ENCODE peak calls at places on chromosomes 3 and 15, in seven cellular contexts. R is fibroblast of mammary gland; Q is CD8-positive, alpha-beta T cell; H is HTR-8/SVneo; P is cardiac septum; K is NCI-H524; D is NCI-H1417. S is an unnamed sample.

GRCh38 chr3:134179508-134179907 is 71.2 kb downstream of the RYK start:
- DNase-seq in D (no peak), K (no peak), H (no peak), Q (no peak), P (no peak), R (no peak), S (no peak)

GRCh38 chr3:188834349-188834748 is 337.4 kb upstream of the TPRG1 start:
- DNase-seq in P (no peak), R (no peak), D (no peak), H (no peak), K (no peak), Q (no peak), S (no peak)

GRCh38 chr3:13868844-13869724 is 10.8 kb downstream of the WNT7A start:
- DNase-seq in K (no peak), R (no peak), H (no peak), D (no peak), P (no peak), Q (no peak), S (no peak)

GRCh38 chr3:32176989-32177701 is 61.3 kb upstream of the CMTM8 start:
- DNase-seq in K (peak), H (peak), P (no peak), D (peak), R (peak), Q (peak), S (peak)

GRCh38 chr3:56366641-56366984 is 101.7 kb downstream of the ERC2 start:
- DNase-seq in H (no peak), P (no peak), K (no peak), D (no peak), R (no peak), Q (no peak), S (no peak)

GRCh38 chr3:123755508-123755907 is 128.6 kb downstream of the MYLK start:
- DNase-seq in Q (no peak), K (no peak), H (no peak), R (no peak), P (no peak), D (no peak), S (no peak)

GRCh38 chr3:70108072-70108471 is 108.5 kb downstream of the SAMMSON start:
- DNase-seq in D (no peak), R (peak), K (peak), H (no peak), Q (no peak), P (no peak), S (no peak)

GRCh38 chr15:77611767-77612166 is 20.9 kb downstream of the LINGO1 start:
- DNase-seq in Q (no peak), P (no peak), K (no peak), D (no peak), R (no peak), H (no peak), S (no peak)

GRCh38 chr3:151625057-151625456 is 108.7 kb upstream of the AADACL2 start:
- DNase-seq in H (no peak), K (no peak), P (no peak), R (no peak), Q (no peak), D (no peak), S (no peak)

GRCh38 chr3:37041546-37042195 is 48.4 kb downstream of the MLH1 start:
- DNase-seq in R (peak), K (no peak), Q (no peak), H (no peak), D (no peak), P (no peak), S (no peak)

GRCh38 chr15:34721802-34722795 is 32.7 kb downstream of the GJD2 start:
- DNase-seq in R (peak), Q (no peak), K (peak), H (peak), P (peak), D (peak), S (no peak)

GRCh38 chr3:10986592-10986991 is 6.0 kb upstream of the SLC6A1 start:
- DNase-seq in Q (no peak), P (no peak), R (no peak), H (no peak), D (no peak), K (no peak), S (no peak)

GRCh38 chr3:4355401-4356224 is 52.4 kb downstream of the SETMAR start:
- DNase-seq in P (no peak), Q (no peak), K (no peak), R (no peak), H (no peak), D (no peak), S (peak)

GRCh38 chr15:76979331-76979925 is 15.5 kb upstream of the PSTPIP1 start:
- DNase-seq in K (no peak), P (no peak), R (no peak), D (no peak), H (no peak), Q (no peak), S (no peak)

GRCh38 chr3:125125822-125126245 is 70.0 kb upstream of the HEG1 start:
- DNase-seq in Q (no peak), K (no peak), R (peak), P (no peak), H (peak), D (no peak), S (no peak)

GRCh38 chr3:101850327-101851048 is 1.2 kb downstream of the NFKBIZ start:
- DNase-seq in D (peak), R (peak), Q (peak), P (no peak), H (no peak), K (peak), S (no peak)

GRCh38 chr15:28913171-28913765 is 27.5 kb downstream of the APBA2 start:
- DNase-seq in P (peak), D (no peak), R (no peak), Q (no peak), K (peak), H (peak), S (no peak)

GRCh38 chr3:31210068-31210650 is 315.7 kb upstream of the GADL1 start:
- DNase-seq in Q (no peak), P (no peak), R (no peak), H (no peak), K (no peak), D (no peak), S (no peak)

GRCh38 chr15:66777596-66778313 is 75.7 kb downstream of the SMAD6 start:
- DNase-seq in K (no peak), P (no peak), R (no peak), H (no peak), D (no peak), Q (no peak), S (no peak)

GRCh38 chr3:78736863-78737262 is 1030.9 kb downstream of the ROBO1 start:
- DNase-seq in D (no peak), Q (no peak), R (peak), K (no peak), H (no peak), P (no peak), S (no peak)

GRCh38 chr3:185397676-185398075 is 34.7 kb downstream of the MAP3K13 start:
- DNase-seq in P (no peak), D (no peak), R (no peak), H (no peak), K (peak), Q (no peak), S (no peak)

GRCh38 chr15:55799287-55800212 is 56.6 kb upstream of the PRTG start:
- DNase-seq in R (peak), P (no peak), D (peak), Q (no peak), H (peak), K (peak), S (peak)

GRCh38 chr15:80999623-81000036 is 1.1 kb upstream of the TLNRD1 start:
- DNase-seq in P (no peak), R (no peak), D (no peak), K (no peak), Q (peak), H (no peak), S (no peak)

GRCh38 chr15:39874890-39875549 is 45.0 kb downstream of the GPR176 start:
- DNase-seq in H (peak), Q (no peak), P (no peak), R (peak), D (peak), K (peak), S (peak)

GRCh38 chr3:58109752-58110151 is 101.0 kb downstream of the DNASE1L3 start:
- DNase-seq in H (no peak), Q (no peak), D (no peak), R (no peak), P (no peak), K (no peak), S (no peak)

GRCh38 chr3:49602877-49603411 is 48.7 kb downstream of the BSN start:
- DNase-seq in Q (peak), D (no peak), K (no peak), P (no peak), H (no peak), R (no peak), S (no peak)

GRCh38 chr3:150407051-150407817 is 864 bp upstream of the TSC22D2 start:
- DNase-seq in R (peak), Q (no peak), P (no peak), H (no peak), D (peak), K (no peak), S (no peak)

GRCh38 chr3:175274056-175274455 is 414.9 kb downstream of the NAALADL2 start:
- DNase-seq in R (no peak), P (no peak), D (no peak), K (peak), Q (no peak), H (no peak), S (peak)

GRCh38 chr3:59386165-59386564 is 336.3 kb upstream of the CFAP20DC start:
- DNase-seq in K (no peak), R (no peak), D (no peak), H (no peak), Q (no peak), P (no peak), S (no peak)

GRCh38 chr3:152127058-152127457 is 141.7 kb upstream of the MBNL1 start:
- DNase-seq in Q (no peak), K (no peak), H (no peak), D (no peak), P (no peak), R (peak), S (no peak)

GRCh38 chr15:73273181-73274002 is 95.4 kb downstream of the HCN4 start:
- DNase-seq in D (peak), P (no peak), H (peak), R (peak), Q (peak), K (peak), S (peak)

GRCh38 chr15:96497951-96498350 is 167.5 kb downstream of the NR2F2 start:
- DNase-seq in D (no peak), P (no peak), R (peak), K (no peak), Q (no peak), H (no peak), S (peak)

GRCh38 chr3:125322166-125322565 is 53.0 kb downstream of the ZNF148 start:
- DNase-seq in H (peak), K (peak), R (peak), P (no peak), D (no peak), Q (no peak), S (peak)

GRCh38 chr3:169402667-169403360 is 260.7 kb downstream of the MECOM start:
- DNase-seq in K (no peak), Q (no peak), H (no peak), D (no peak), R (no peak), P (no peak), S (no peak)

GRCh38 chr15:31390029-31390428 is 63.4 kb downstream of the KLF13 start:
- DNase-seq in H (no peak), R (no peak), Q (peak), K (no peak), D (no peak), P (no peak), S (no peak)

GRCh38 chr3:8441969-8442559 is 59.6 kb upstream of the LMCD1 start:
- DNase-seq in P (no peak), Q (no peak), H (peak), R (peak), K (peak), D (peak), S (peak)

GRCh38 chr3:20930034-20930433 is 744.0 kb upstream of the SGO1 start:
- DNase-seq in D (peak), K (peak), Q (no peak), R (peak), P (no peak), H (no peak), S (peak)

GRCh38 chr15:37038036-37038715 is 62.2 kb downstream of the MEIS2 start:
- DNase-seq in P (no peak), Q (no peak), H (no peak), K (peak), R (no peak), D (no peak), S (no peak)

GRCh38 chr15:34304613-34305012 is 33.0 kb downstream of the SLC12A6 start:
- DNase-seq in R (peak), H (no peak), Q (no peak), K (no peak), D (no peak), P (no peak), S (no peak)

GRCh38 chr3:52558436-52558835 is 22.0 kb downstream of the UQCC5 start:
- DNase-seq in P (no peak), R (no peak), H (no peak), D (no peak), K (no peak), Q (no peak), S (no peak)